ENCODE peak calls at places on chromosome 18, in eight cellular contexts. Y is astrocyte of the spinal cord; K is heart right ventricle; G is CD8-positive, alpha-beta T cell; Q is IMR-90; P is cardiac fibroblast; O is PC-3; C is AG09309. S is an unnamed sample.

GRCh38 chr18:37871583-37871982 is 306.0 kb upstream of the CELF4 start:
- DNase-seq in Y (no peak), K (no peak), G (no peak), Q (no peak), P (no peak), O (no peak), C (no peak), S (no peak)

GRCh38 chr18:9743200-9744016 is 35.3 kb downstream of the RAB31 start:
- DNase-seq in Y (peak; percentile 97), K (no peak), G (no peak), Q (peak; percentile 98), P (peak; percentile 99), O (peak; percentile 99), C (peak; percentile 73), S (no peak)

GRCh38 chr18:3995476-3996102 is 459.5 kb downstream of the DLGAP1 start:
- DNase-seq in Y (peak; percentile 79), K (no peak), G (peak; percentile 37), Q (peak; percentile 82), P (peak; percentile 84), O (peak; percentile 69), C (peak; percentile 38), S (peak; percentile 51)

GRCh38 chr18:9808530-9809241 is 77.1 kb upstream of the TXNDC2 start:
- DNase-seq in Y (no peak), K (no peak), G (no peak), Q (no peak), P (peak; percentile 45), O (peak; percentile 72), C (no peak), S (no peak)

GRCh38 chr18:48847807-48848486 is 102.8 kb downstream of the SMAD7 start:
- DNase-seq in Y (no peak), K (no peak), G (no peak), Q (no peak), P (no peak), O (no peak), C (no peak), S (no peak)

GRCh38 chr18:36095936-36096519 is 28.7 kb upstream of the RPRD1A start:
- DNase-seq in Y (peak; percentile 77), K (no peak), G (no peak), Q (peak; percentile 85), P (peak; percentile 87), O (peak; percentile 48), C (peak; percentile 58), S (no peak)

GRCh38 chr18:45164551-45164950 is 450.7 kb upstream of the SLC14A2 start:
- DNase-seq in Y (no peak), K (no peak), G (no peak), Q (no peak), P (peak; percentile 17), O (no peak), C (peak; percentile 4), S (no peak)

GRCh38 chr18:7987284-7987976 is 420.3 kb downstream of the PTPRM start:
- DNase-seq in Y (peak; percentile 81), K (no peak), G (no peak), Q (peak; percentile 87), P (peak; percentile 88), O (peak; percentile 59), C (peak; percentile 32), S (no peak)

GRCh38 chr18:9469700-9470099 is 5.6 kb upstream of the RALBP1 start:
- DNase-seq in Y (no peak), K (no peak), G (no peak), Q (no peak), P (peak; percentile 45), O (no peak), C (no peak), S (no peak)

GRCh38 chr18:50700245-50701165 is 119.3 kb downstream of the MRO start:
- DNase-seq in Y (no peak), K (no peak), G (no peak), Q (no peak), P (no peak), O (no peak), C (no peak), S (no peak)

GRCh38 chr18:67513285-67513684 is 3.2 kb downstream of the DSEL start:
- DNase-seq in Y (no peak), K (no peak), G (no peak), Q (no peak), P (peak; percentile 38), O (peak; percentile 32), C (no peak), S (no peak)

GRCh38 chr18:9495465-9495864 is 20.2 kb downstream of the RALBP1 start:
- DNase-seq in Y (no peak), K (no peak), G (no peak), Q (no peak), P (no peak), O (no peak), C (no peak), S (no peak)

DNA sequence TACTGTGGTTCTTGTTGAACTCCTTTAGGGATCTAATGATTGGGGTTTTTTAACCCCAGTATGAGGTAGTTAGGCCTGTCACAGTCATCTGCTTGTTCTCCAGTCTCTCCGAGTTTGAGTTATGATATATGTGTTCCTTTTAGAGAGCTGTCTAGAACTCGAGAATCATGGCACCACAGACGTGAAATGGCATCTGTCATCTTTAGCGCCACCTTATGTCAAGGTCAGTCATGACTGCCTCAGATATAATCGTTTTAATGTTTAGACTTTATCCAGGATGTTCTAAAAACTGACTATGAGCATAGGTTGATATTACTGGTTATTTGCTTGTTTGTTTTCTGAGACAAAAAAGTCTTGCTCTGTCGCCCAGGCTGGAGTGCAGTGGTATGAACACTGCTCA is 112.2 kb downstream of the CEP192 start:
- DNase-seq in Y (no peak), K (no peak), G (no peak), Q (no peak), P (peak; percentile 14), O (peak; percentile 36), C (no peak), S (no peak)
- TF ChIP-seq CTCF in Y (peak; percentile 22), K (peak; percentile 15), G (no peak), Q (peak; percentile 18), P (peak; percentile 28), O (peak; percentile 70), C (no peak), S (peak; percentile 65)

GRCh38 chr18:68922392-68922791 is 124.5 kb downstream of the CCDC102B start:
- DNase-seq in Y (no peak), K (no peak), G (no peak), Q (no peak), P (no peak), O (no peak), C (no peak), S (no peak)

GRCh38 chr18:68919900-68920299 is 122.0 kb downstream of the CCDC102B start:
- DNase-seq in Y (no peak), K (no peak), G (no peak), Q (no peak), P (no peak), O (no peak), C (no peak), S (no peak)

GRCh38 chr18:68928762-68929675 is 131.1 kb downstream of the CCDC102B start:
- DNase-seq in Y (no peak), K (no peak), G (no peak), Q (no peak), P (no peak), O (no peak), C (no peak), S (no peak)

DNA sequence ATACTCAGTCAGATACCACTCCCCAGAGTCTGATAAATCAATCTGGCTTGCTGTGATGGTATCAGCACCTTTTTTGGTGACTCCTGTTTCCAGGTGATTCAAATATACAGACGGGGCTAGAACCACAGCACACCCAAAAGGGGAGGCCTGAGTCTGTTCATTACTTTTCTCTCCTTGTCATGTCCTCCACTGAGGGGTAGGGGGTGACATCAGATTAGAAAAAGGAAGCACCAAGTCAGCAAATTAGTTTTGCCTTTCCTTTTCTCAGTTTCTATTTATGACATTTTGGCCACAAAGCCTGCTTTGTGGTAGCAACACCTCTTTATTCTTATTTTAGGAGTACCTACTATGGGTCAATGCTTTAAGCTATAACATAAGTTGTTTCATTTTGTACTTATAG is 127.4 kb downstream of the CCDC102B start:
- DNase-seq in Y (peak; percentile 1), K (no peak), G (no peak), Q (no peak), P (peak; percentile 9), O (peak; percentile 9), C (no peak), S (no peak)
- TF ChIP-seq CTCF in Y (peak; percentile 35), K (peak; percentile 30), G (no peak), Q (peak; percentile 23), P (peak; percentile 8), O (peak; percentile 52), C (peak; percentile 28), S (no peak)

GRCh38 chr18:5237723-5238370 is 40.8 kb upstream of the AKAIN1 start:
- DNase-seq in Y (peak; percentile 94), K (peak; percentile 90), G (peak; percentile 85), Q (peak; percentile 85), P (peak; percentile 91), O (peak; percentile 80), C (peak; percentile 53), S (peak; percentile 85)

GRCh38 chr18:5237083-5237722 is 40.1 kb upstream of the AKAIN1 start:
- DNase-seq in Y (no peak), K (no peak), G (no peak), Q (peak; percentile 34), P (no peak), O (peak; percentile 2), C (no peak), S (peak; percentile 3)

GRCh38 chr18:5239447-5239846 is 42.4 kb upstream of the AKAIN1 start:
- DNase-seq in Y (no peak), K (no peak), G (no peak), Q (no peak), P (peak; percentile 2), O (no peak), C (no peak), S (no peak)

GRCh38 chr18:5238371-5238758 is 41.3 kb upstream of the AKAIN1 start:
- DNase-seq in Y (no peak), K (peak; percentile 44), G (peak; percentile 52), Q (peak; percentile 30), P (no peak), O (peak; percentile 11), C (no peak), S (peak; percentile 59)
- TF ChIP-seq CTCF in Y (no peak), K (no peak), G (no peak), Q (no peak), P (no peak), O (no peak), C (no peak), S (no peak)

GRCh38 chr18:12086249-12086648 is 7.4 kb upstream of the ANKRD62 start:
- DNase-seq in Y (no peak), K (peak; percentile 8), G (no peak), Q (no peak), P (no peak), O (no peak), C (no peak), S (no peak)
- TF ChIP-seq CTCF in Y (no peak), K (no peak), G (no peak), Q (no peak), P (no peak), O (no peak), C (no peak), S (no peak)